ENCODE peak calls at places on chromosome 9, in seven cellular contexts. R is brain microvascular endothelial cell, V is astrocyte, W is OCI-LY7, B is transverse colon, T is pancreas, L is fibroblast of lung. J is an unnamed sample.

GRCh38 chr9:21873540-21874221 is 71.2 kb downstream of the MTAP start:
- DNase-seq in R (peak), V (peak), W (no peak), B (no peak), T (no peak), L (peak), J (peak)

GRCh38 chr9:126582427-126582826 is 31.3 kb upstream of the LMX1B start:
- DNase-seq in R (no peak), V (no peak), W (no peak), B (no peak), T (no peak), L (no peak), J (no peak)

GRCh38 chr9:17824191-17824926 is 245.5 kb downstream of the SH3GL2 start:
- DNase-seq in R (peak), V (peak), W (no peak), B (no peak), T (no peak), L (no peak), J (no peak)

GRCh38 chr9:101530076-101530711 is 3.5 kb upstream of the RNF20 start:
- DNase-seq in R (peak), V (peak), W (peak), B (peak), T (no peak), L (peak), J (peak)

GRCh38 chr9:15403155-15403554 is 19.5 kb upstream of the SNAPC3 start:
- DNase-seq in R (no peak), V (no peak), W (peak), B (no peak), T (no peak), L (no peak), J (no peak)

GRCh38 chr9:27150758-27151431 is 41.9 kb downstream of the TEK start:
- DNase-seq in R (no peak), V (peak), W (no peak), B (no peak), T (no peak), L (peak), J (no peak)

GRCh38 chr9:107177857-107178256 is 105.2 kb upstream of the RAD23B start:
- DNase-seq in R (no peak), V (no peak), W (no peak), B (peak), T (no peak), L (peak), J (no peak)

GRCh38 chr9:70170151-70170795 is 88.5 kb upstream of the SMC5 start:
- DNase-seq in R (no peak), V (no peak), W (no peak), B (no peak), T (no peak), L (no peak), J (no peak)

GRCh38 chr9:21904776-21905175 is 89.4 kb downstream of the CDKN2A start:
- DNase-seq in R (peak), V (no peak), W (peak), B (no peak), T (no peak), L (no peak), J (no peak)

GRCh38 chr9:137724114-137724445 is 105.3 kb downstream of the EHMT1 start:
- DNase-seq in R (peak), V (peak), W (no peak), B (no peak), T (no peak), L (no peak), J (peak)

GRCh38 chr9:5719546-5719945 is 90.6 kb downstream of the RIC1 start:
- DNase-seq in R (no peak), V (peak), W (no peak), B (no peak), T (no peak), L (peak), J (no peak)

GRCh38 chr9:116980582-116980981 is 293.5 kb downstream of the TRIM32 start:
- DNase-seq in R (no peak), V (no peak), W (no peak), B (no peak), T (no peak), L (no peak), J (no peak)

GRCh38 chr9:73183917-73184861 is 32.5 kb downstream of the ANXA1 start:
- DNase-seq in R (no peak), V (no peak), W (peak), B (no peak), T (no peak), L (peak), J (peak)
- TF ChIP-seq CTCF in R (peak), V (peak), W (peak), B (peak), T (peak), L (no peak), J (no peak)

GRCh38 chr9:95807326-95807947 is 68.1 kb upstream of the ERCC6L2 start:
- DNase-seq in R (no peak), V (no peak), W (no peak), B (no peak), T (no peak), L (peak), J (no peak)
- H3K27ac ChIP-seq in R (no peak), V (no peak), W (no peak), B (peak), T (no peak), L (no peak), J (no peak)

DNA sequence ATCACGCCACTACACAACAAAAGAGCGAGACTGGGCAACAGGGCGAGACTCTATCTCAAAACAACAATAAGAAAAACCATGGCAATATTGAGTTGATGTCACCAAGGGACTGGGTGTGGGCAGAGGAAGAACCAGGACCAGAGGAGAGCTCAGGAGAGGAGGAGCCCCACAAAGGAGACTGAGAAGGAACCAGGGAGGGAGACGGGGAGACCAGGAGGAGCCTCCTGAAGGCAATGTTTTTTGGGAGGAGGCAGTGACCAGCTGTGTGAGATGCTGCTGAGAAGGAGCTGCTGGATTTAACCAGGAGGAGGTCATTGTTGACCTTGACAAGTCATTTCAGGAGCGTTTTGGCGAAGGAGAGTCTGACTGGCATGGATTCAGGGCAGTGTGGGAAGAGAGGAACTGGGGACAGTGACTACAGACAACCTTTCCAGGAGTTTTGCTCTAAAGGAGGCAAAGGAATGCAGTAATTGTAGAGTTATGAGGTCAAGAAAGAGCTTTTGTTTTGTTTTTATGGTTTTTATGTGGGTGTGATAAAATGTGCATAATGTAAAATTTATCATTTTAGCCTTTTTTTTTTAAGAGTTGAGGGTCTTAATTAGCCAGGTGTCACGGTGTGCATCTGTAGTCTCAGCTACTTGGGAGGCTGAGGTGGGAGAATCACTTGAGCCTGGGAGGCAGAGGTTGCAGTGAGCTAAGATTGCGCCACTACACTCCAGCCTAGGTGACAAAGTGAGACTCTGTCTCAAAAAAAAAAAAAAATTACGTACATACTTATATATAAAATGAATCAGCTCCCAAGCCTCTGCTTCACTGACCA is 17.9 kb downstream of the TRUB2 start:
- DNase-seq in R (no peak), V (no peak), W (no peak), B (no peak), T (no peak), L (no peak), J (no peak)
- TF ChIP-seq CTCF in R (no peak), V (no peak), W (no peak), B (no peak), T (no peak), L (no peak), J (no peak)

GRCh38 chr9:133671371-133671770 is 35.2 kb downstream of the DBH start:
- DNase-seq in R (no peak), V (no peak), W (no peak), B (no peak), T (no peak), L (no peak), J (no peak)

GRCh38 chr9:133673260-133673658 is 37.1 kb downstream of the DBH start:
- DNase-seq in R (peak), V (no peak), W (no peak), B (no peak), T (no peak), L (no peak), J (no peak)

GRCh38 chr9:133676450-133676849 is 40.3 kb downstream of the DBH start:
- DNase-seq in R (no peak), V (no peak), W (no peak), B (no peak), T (no peak), L (no peak), J (no peak)

GRCh38 chr9:133672503-133673259 is 36.5 kb downstream of the DBH start:
- DNase-seq in R (no peak), V (no peak), W (no peak), B (no peak), T (no peak), L (no peak), J (no peak)

GRCh38 chr9:133674091-133674490 is 37.9 kb downstream of the DBH start:
- DNase-seq in R (no peak), V (no peak), W (no peak), B (no peak), T (no peak), L (no peak), J (no peak)
- H3K27ac ChIP-seq in R (no peak), V (no peak), W (no peak), B (no peak), T (no peak), L (no peak), J (no peak)

GRCh38 chr9:33924978-33925797 is 108.2 kb downstream of the UBE2R2 start:
- DNase-seq in R (peak), V (no peak), W (peak), B (peak), T (no peak), L (peak), J (peak)
- TF ChIP-seq CTCF in R (peak), V (peak), W (peak), B (peak), T (peak), L (peak), J (no peak)

DNA sequence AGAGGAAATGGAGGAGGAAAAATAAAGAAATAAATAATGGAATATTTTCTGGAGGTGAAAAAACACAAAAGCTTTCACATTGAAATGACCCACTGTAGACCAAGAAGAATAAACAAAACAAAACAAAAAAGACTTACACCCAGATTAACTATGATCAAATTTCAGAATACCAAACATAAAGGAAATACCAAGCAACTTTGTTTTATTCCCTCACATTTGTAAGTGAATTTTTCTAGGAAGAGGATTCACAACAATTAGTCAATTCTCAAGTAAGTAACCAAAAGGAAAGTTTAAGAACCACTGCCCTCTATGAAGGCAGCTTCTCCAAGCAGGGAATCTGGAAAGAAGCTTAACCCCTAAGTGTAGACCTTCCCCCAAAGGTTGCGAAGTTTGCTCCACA is 29.6 kb upstream of the B4GALT1 start:
- DNase-seq in R (no peak), V (no peak), W (no peak), B (no peak), T (no peak), L (no peak), J (no peak)
- H3K27ac ChIP-seq in R (no peak), V (no peak), W (no peak), B (peak), T (no peak), L (no peak), J (no peak)

GRCh38 chr9:34869390-34869789 is 88.7 kb upstream of the PHF24 start:
- DNase-seq in R (peak), V (no peak), W (peak), B (no peak), T (no peak), L (peak), J (no peak)
- TF ChIP-seq CTCF in R (peak), V (peak), W (peak), B (no peak), T (no peak), L (no peak), J (peak)

GRCh38 chr9:35645736-35646582 is 4.8 kb downstream of the SIT1 start:
- DNase-seq in R (no peak), V (peak), W (no peak), B (peak), T (peak), L (no peak), J (peak)
- H3K27ac ChIP-seq in R (no peak), V (no peak), W (peak), B (peak), T (peak), L (peak), J (peak)

GRCh38 chr9:120379611-120380010 is 200.4 kb downstream of the CDK5RAP2 start:
- DNase-seq in R (no peak), V (no peak), W (no peak), B (no peak), T (no peak), L (no peak), J (no peak)

GRCh38 chr9:120378680-120379079 is 201.3 kb downstream of the CDK5RAP2 start:
- DNase-seq in R (no peak), V (no peak), W (no peak), B (no peak), T (no peak), L (no peak), J (no peak)

GRCh38 chr9:120375316-120375715 is 204.7 kb downstream of the CDK5RAP2 start:
- DNase-seq in R (no peak), V (no peak), W (no peak), B (no peak), T (no peak), L (no peak), J (no peak)

GRCh38 chr9:120376101-120376500 is 203.9 kb downstream of the CDK5RAP2 start:
- DNase-seq in R (no peak), V (no peak), W (no peak), B (no peak), T (no peak), L (no peak), J (no peak)

GRCh38 chr9:120377268-120378150 is 202.5 kb downstream of the CDK5RAP2 start:
- DNase-seq in R (no peak), V (peak), W (no peak), B (no peak), T (no peak), L (peak), J (no peak)
- TF ChIP-seq CTCF in R (no peak), V (no peak), W (no peak), B (no peak), T (no peak), L (no peak), J (no peak)

J was measured in RWPE1.